ENCODE peak calls at places on chromosomes 2 and 18, in six cellular contexts. K is A549, A is ovary, X is suprapubic skin, H is sigmoid colon, O is HepG2. V is an unnamed sample.

GRCh38 chr18:74328196-74328595 is 12.6 kb downstream of the C18orf63 start:
- DNase-seq in H (no peak), K (no peak), O (no peak), X (no peak), A (no peak), V (no peak)

GRCh38 chr18:24368749-24369148 is 28.9 kb downstream of the OSBPL1A start:
- DNase-seq in X (no peak), O (no peak), K (no peak), A (no peak), H (no peak), V (no peak)

GRCh38 chr2:156892449-156893335 is 364.8 kb upstream of the GALNT5 start:
- DNase-seq in O (peak; percentile 34), H (no peak), K (peak; percentile 4), A (no peak), X (no peak), V (no peak)

GRCh38 chr2:19580264-19580663 is 221.8 kb upstream of the OSR1 start:
- DNase-seq in O (no peak), K (no peak), A (no peak), X (no peak), H (no peak), V (no peak)

GRCh38 chr18:21262979-21263378 is 20.9 kb downstream of the GREB1L start:
- DNase-seq in A (no peak), O (no peak), X (no peak), H (no peak), K (no peak), V (no peak)

GRCh38 chr2:207484444-207485391 is 45.0 kb upstream of the CREB1 start:
- DNase-seq in O (no peak), K (no peak), H (no peak), X (no peak), A (no peak), V (no peak)

GRCh38 chr18:14089781-14090180 is 42.5 kb downstream of the ZNF519 start:
- DNase-seq in O (no peak), H (no peak), K (no peak), A (no peak), X (no peak), V (no peak)

GRCh38 chr2:15334650-15335326 is 226.3 kb downstream of the NBAS start:
- DNase-seq in K (no peak), H (no peak), X (no peak), O (no peak), A (no peak), V (no peak)

GRCh38 chr2:15556311-15556930 is 4.7 kb downstream of the NBAS start:
- DNase-seq in X (no peak), O (no peak), H (no peak), K (no peak), A (no peak), V (no peak)

GRCh38 chr2:200744252-200744651 is 67.5 kb upstream of the BZW1 start:
- DNase-seq in X (no peak), K (no peak), H (no peak), A (no peak), O (no peak), V (no peak)

GRCh38 chr18:8627540-8627939 is 18.3 kb downstream of the RAB12 start:
- DNase-seq in H (no peak), X (no peak), O (peak; percentile 85), A (no peak), K (no peak), V (no peak)

GRCh38 chr2:237280235-237280634 is 133.7 kb downstream of the COL6A3 start:
- DNase-seq in K (no peak), X (no peak), H (no peak), O (no peak), A (no peak), V (no peak)

GRCh38 chr2:213232649-213233437 is 51.4 kb upstream of the SPAG16 start:
- DNase-seq in X (no peak), K (no peak), A (no peak), O (no peak), H (no peak), V (no peak)

GRCh38 chr2:24466871-24467870 is 23.9 kb upstream of the NCOA1 start:
- DNase-seq in H (no peak), X (no peak), O (no peak), A (no peak), K (no peak), V (no peak)

GRCh38 chr2:197306691-197307030 is 3.9 kb downstream of the ANKRD44 start:
- DNase-seq in O (no peak), X (no peak), A (no peak), H (peak; percentile 72), K (no peak), V (peak; percentile 26)

DNA sequence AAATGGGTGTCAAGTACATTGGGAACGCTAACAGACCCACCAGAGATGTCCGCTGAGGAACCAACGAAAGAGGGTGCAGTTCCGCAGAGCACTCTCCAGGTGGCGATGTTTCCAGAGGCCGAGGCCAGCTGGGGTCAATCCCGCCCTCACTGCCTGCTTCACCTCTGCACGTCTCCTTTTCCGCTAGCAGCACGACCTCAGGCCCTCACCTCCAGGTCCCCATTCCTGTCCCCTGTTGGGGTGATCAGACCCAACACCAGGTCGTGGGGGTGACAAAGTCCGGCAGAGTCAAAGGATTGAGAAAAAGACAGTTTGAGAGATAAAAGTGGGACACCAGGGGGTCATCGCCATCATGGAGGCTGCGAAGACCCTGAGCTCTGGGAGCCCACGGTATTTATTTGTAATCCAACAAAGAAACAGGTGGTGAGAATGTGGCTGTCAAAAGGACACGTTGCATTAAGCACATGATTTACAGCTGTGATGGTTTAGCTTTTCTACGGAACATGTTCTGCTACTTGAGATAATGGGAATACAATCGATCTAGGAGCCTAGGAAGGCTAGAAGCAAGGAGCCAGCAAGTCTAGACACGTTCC is 27.3 kb downstream of the ZAP70 start:
- DNase-seq in H (no peak), O (peak; percentile 54), A (no peak), K (peak; percentile 80), X (no peak), V (peak; percentile 55)
- TF ChIP-seq EP300 in H (no peak), O (no peak), A (no peak), K (no peak), X (no peak), V (no peak)

DNA sequence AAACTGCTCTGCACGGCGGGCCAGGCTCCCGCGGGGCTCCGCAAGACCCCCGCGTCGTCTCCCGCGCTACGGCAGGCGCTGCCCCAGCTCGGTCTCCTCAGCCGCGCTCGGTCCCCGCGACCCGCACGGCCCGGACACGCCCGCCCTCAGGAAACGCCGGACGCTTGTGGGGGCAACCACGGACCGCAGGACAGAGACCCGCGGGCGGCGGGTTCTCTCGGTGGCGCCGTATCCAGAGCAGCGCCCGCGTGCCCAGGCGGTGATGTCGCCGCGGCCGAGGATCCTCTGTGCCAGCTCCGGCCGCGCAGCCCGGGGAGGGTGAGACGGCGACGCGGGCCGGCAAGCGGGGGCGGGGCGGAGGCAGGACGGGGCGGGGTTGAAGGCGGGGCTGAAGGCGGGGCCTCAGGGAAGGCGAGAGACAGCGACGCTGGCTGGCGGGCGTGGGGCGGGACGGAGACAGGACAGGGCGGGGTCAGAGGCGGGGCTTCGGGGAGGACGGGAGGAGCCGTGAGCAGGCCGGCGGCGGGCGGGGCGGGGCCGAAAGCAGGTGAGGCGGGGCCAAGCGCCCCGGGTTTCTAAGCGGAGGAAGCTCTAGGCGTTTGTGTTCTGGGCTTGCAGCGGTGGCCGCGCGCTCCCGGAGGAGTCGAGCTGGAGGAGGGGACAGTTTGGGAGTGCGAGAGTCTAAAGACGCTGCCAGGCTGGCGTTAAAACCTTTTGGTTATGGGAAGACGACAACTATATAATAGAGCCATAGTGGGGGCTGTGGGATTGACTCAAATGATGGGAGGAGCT is at the start of gene DSEL:
- DNase-seq in O (peak; percentile 74), H (peak; percentile 99), K (peak; percentile 53), A (peak; percentile 100), X (peak; percentile 99), V (peak; percentile 98)
- TF ChIP-seq POLR2A in O (no peak), H (peak; percentile 41), K (peak; percentile 26), A (peak; percentile 30), X (no peak), V (peak; percentile 16)

DNA sequence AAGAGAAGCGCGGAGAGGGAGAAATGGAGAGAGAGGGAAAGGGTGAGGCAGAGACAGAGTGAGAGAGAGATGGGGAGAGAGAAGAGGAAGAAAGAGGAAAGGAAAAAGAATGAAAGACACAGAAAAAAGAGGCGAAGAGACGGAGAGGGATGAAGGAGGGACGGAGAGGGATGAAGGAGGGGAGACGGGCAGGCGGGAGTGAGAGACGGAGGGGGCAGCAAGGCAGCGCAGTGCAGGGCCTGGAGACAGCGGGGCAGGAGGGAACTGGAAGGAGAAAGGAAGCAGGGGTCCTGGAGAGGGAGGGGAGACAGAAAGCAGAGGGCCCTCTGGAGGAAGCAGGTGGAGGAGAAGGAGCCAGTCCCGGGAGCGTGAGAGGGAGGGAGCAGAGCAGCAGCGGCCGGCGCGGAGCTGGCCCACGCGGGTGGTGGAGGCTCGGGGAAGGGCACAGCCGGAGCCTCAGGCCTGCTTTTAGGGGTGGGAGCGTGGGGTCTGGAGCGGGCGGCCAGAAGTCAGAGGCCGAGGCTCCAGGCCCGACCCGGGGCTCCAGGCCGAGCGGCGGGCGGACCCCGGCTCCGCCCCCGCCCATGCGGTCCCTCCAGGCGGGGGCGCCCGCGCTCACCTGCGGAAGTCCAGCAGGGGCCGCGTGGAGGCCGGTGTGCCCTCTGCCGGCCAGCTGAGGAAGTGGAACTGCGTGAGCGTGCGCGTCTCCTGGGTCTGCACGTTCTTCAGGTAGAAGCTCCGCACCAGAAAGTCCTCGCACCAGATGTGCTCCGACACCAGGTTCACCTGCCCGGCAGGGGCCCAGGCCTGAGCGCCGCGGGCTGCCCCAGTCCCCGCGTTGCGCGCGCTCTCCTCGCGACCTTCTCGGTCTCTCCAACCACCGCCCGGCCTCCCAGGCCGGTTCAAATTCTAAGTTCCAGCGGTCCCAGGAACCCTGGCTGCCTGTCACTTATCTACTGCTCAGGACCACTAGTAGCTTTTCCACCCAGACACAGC is 14.5 kb downstream of the PTPRN start:
- DNase-seq in A (peak; percentile 93), K (peak; percentile 87), O (peak; percentile 80), X (peak; percentile 87), H (peak; percentile 91), V (peak; percentile 91)
- TF ChIP-seq EP300 in A (no peak), K (peak; percentile 10), O (peak; percentile 48), X (no peak), H (no peak), V (no peak)

GRCh38 chr18:63427566-63427965 is 5.3 kb upstream of the VPS4B start:
- DNase-seq in X (no peak), A (no peak), O (no peak), H (no peak), K (no peak), V (peak; percentile 33)

GRCh38 chr18:63421514-63421913 is 762 bp downstream of the VPS4B start:
- DNase-seq in K (no peak), H (no peak), X (no peak), A (no peak), O (no peak), V (no peak)

GRCh38 chr18:63422862-63423304 is 607 bp upstream of the VPS4B start:
- DNase-seq in A (no peak), H (no peak), X (no peak), O (no peak), K (peak; percentile 3), V (no peak)

DNA sequence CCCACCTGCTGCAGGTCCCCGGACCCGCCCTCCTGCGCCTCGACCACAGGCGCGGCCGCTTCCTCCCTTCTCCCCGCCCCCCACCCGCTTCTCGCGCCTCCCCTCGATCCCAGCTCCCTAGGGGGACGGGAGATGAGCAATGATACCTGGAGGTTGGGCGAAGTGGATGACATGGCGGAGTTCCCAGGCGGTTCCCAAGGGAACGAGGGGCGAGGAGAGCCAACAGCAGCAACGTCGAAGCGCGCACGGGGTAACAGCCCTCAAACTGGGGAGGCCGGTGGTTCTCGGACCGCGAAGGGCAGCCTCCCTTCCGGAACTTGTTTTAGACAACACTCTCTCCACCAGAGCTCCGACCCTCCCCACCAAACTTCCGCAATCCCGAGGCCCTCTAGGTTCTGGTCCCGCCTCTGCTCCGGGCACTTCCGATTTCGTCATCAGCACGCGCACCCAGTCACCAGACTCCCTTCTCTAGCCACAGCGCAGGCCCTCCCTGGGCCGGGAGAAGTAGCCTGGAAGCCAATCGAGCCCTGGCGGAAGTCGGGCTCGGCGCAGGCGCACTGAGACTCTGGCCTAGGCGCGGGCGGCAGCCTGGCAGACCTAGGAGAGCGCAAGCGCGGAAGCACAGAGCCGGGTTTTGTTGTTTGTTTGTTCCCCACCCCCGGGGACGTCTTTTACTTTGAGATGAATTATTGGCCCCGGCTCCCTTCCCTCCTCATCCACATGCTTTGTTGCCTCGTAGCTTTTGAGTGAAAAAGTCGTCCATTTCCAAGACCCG is at the start of gene VPS4B:
- DNase-seq in K (peak; percentile 81), H (peak; percentile 100), X (peak; percentile 100), A (peak; percentile 100), O (peak; percentile 98), V (peak; percentile 99)
- TF ChIP-seq POLR2A in K (peak; percentile 59), H (peak; percentile 78), X (no peak), A (peak; percentile 74), O (peak; percentile 89), V (peak; percentile 93)

V was measured in transverse colon.